ENCODE peak calls at places on chromosomes 16 and 17, in eight cellular contexts. Q, M, N, T, P, H, D and K are unnamed samples.
A peak's percentile ranks its signal among the peaks of the same experiment; 100 is the strongest.

GRCh38 chr16:12917653-12918052 is 16.3 kb downstream of the SHISA9 start:
- DNase-seq in Q (no peak), M (no peak), N (no peak), T (no peak), P (no peak), H (no peak), D (no peak), K (no peak)

GRCh38 chr16:57764341-57765159 is 29.0 kb downstream of the KATNB1 start:
- DNase-seq in Q (peak; percentile 57), M (no peak), N (no peak), T (no peak), P (no peak), H (no peak), D (peak; percentile 96), K (peak; percentile 75)

GRCh38 chr17:70881093-70881492 is 711.8 kb downstream of the KCNJ2 start:
- DNase-seq in Q (no peak), M (no peak), N (no peak), T (no peak), P (no peak), H (no peak), D (no peak), K (no peak)

GRCh38 chr17:47830396-47830907 is 889 bp downstream of the MRPL10 start:
- DNase-seq in Q (no peak), M (peak; percentile 48), N (no peak), T (no peak), P (no peak), H (no peak), D (no peak), K (no peak)

GRCh38 chr16:59179446-59180082 is 445.4 kb upstream of the GOT2 start:
- DNase-seq in Q (no peak), M (no peak), N (no peak), T (no peak), P (no peak), H (no peak), D (no peak), K (no peak)

GRCh38 chr16:57372372-57373116 is at the start of gene CX3CL1:
- DNase-seq in Q (peak; percentile 76), M (peak; percentile 81), N (no peak), T (peak; percentile 69), P (no peak), H (no peak), D (peak; percentile 91), K (no peak)

GRCh38 chr16:10242916-10243315 is 60.7 kb upstream of the GRIN2A start:
- DNase-seq in Q (no peak), M (no peak), N (no peak), T (no peak), P (no peak), H (no peak), D (no peak), K (no peak)

GRCh38 chr17:10447035-10447931 is 22.1 kb downstream of the MYH4 start:
- DNase-seq in Q (no peak), M (peak; percentile 39), N (no peak), T (no peak), P (no peak), H (no peak), D (no peak), K (no peak)

GRCh38 chr16:72990003-72990521 is 57.9 kb downstream of the ZFHX3 start:
- DNase-seq in Q (no peak), M (peak; percentile 69), N (peak; percentile 73), T (no peak), P (no peak), H (no peak), D (peak; percentile 68), K (peak; percentile 92)

GRCh38 chr17:72308744-72309395 is 188.1 kb downstream of the SOX9 start:
- DNase-seq in Q (no peak), M (no peak), N (no peak), T (no peak), P (no peak), H (no peak), D (no peak), K (no peak)

GRCh38 chr17:75365931-75366275 is 39.6 kb downstream of the GRB2 start:
- DNase-seq in Q (no peak), M (no peak), N (no peak), T (no peak), P (no peak), H (no peak), D (no peak), K (no peak)

GRCh38 chr17:40648326-40648968 is 829 bp upstream of the SMARCE1 start:
- DNase-seq in Q (no peak), M (no peak), N (no peak), T (no peak), P (peak; percentile 69), H (no peak), D (peak; percentile 91), K (no peak)

GRCh38 chr16:84687715-84688114 is 12.1 kb upstream of the USP10 start:
- DNase-seq in Q (no peak), M (no peak), N (no peak), T (no peak), P (no peak), H (peak; percentile 59), D (no peak), K (peak; percentile 4)

GRCh38 chr16:50298075-50298460 is 31.7 kb downstream of the ADCY7 start:
- DNase-seq in Q (no peak), M (no peak), N (no peak), T (no peak), P (no peak), H (no peak), D (peak; percentile 39), K (no peak)

GRCh38 chr16:85205747-85206471 is 93.6 kb upstream of the CIBAR2 start:
- DNase-seq in Q (no peak), M (no peak), N (no peak), T (peak; percentile 52), P (no peak), H (no peak), D (no peak), K (peak; percentile 87)

GRCh38 chr16:48003226-48003907 is 152.4 kb downstream of the ABCC12 start:
- DNase-seq in Q (peak; percentile 32), M (no peak), N (no peak), T (no peak), P (peak; percentile 45), H (no peak), D (peak; percentile 74), K (no peak)

GRCh38 chr17:55793272-55793671 is 42.4 kb downstream of the PCTP start:
- DNase-seq in Q (no peak), M (no peak), N (no peak), T (no peak), P (no peak), H (no peak), D (no peak), K (no peak)

GRCh38 chr16:10858203-10858602 is 18.8 kb upstream of the CIITA start:
- DNase-seq in Q (no peak), M (no peak), N (no peak), T (no peak), P (no peak), H (no peak), D (no peak), K (no peak)

GRCh38 chr16:67959930-67960329 is 8.5 kb downstream of the SLC12A4 start:
- DNase-seq in Q (no peak), M (no peak), N (no peak), T (no peak), P (no peak), H (no peak), D (no peak), K (no peak)
- H3K4me1 ChIP-seq in Q (peaks cover 14% of the 10 kb centered on the region), M (no peaks in the 10 kb centered on the region), N (peaks cover 18% of the 10 kb centered on the region), T (no peaks in the 10 kb centered on the region), P (no peaks in the 10 kb centered on the region), H (no peaks in the 10 kb centered on the region), D (peaks cover 5% of the 10 kb centered on the region), K (peaks cover 14% of the 10 kb centered on the region)

DNA sequence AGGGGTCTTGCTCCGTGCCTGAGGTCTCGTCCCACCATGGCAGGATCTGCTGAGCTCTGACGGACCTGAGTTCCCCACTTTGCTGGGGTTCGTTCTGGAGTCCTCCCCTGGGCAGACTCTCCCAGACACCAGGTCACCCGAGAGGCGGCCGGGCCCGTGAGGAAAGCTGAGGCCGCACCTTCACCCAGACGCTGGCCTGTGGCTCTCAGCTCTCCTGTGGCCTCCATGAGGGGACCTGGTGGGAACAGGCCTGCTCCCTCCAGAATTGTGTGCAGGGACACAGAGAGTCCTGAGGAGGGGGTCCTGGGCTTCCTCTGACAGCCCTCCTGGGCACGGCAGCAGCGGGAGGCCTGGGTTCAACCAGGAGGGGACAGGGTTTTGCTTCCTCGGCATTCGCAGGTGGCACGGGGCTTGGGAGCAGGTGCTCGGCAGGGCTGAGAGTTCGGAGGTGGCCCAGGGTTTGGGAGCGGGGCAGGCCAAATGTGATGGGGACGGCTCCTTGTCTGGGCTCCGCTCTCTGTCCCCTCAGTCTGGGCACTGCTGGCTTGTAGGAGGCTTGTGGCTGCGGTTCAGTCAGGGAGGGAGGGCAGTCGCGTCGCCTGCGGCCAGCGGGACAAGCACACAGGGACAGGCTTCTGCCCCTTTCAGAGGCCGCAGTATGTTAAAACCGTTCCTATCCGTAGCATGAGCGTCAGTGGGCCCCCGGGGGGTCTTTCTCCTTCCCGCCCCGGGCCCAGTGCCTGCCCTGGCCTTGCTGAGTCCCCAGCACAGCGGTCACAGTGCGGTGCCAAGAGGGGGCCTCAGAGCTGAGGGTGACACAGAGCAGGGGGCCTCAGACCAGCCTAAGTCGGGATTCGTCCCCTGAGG is 8.1 kb upstream of the SNAI3 start:
- DNase-seq in Q (no peak), M (no peak), N (no peak), T (no peak), P (no peak), H (no peak), D (no peak), K (no peak)
- H3K4me1 ChIP-seq in Q (peaks cover 10% of the 10 kb centered on the region), M (peaks cover 4% of the 10 kb centered on the region), N (no peaks in the 10 kb centered on the region), T (peaks cover 6% of the 10 kb centered on the region), P (no peaks in the 10 kb centered on the region), H (no peaks in the 10 kb centered on the region), D (no peaks in the 10 kb centered on the region), K (no peaks in the 10 kb centered on the region)

DNA sequence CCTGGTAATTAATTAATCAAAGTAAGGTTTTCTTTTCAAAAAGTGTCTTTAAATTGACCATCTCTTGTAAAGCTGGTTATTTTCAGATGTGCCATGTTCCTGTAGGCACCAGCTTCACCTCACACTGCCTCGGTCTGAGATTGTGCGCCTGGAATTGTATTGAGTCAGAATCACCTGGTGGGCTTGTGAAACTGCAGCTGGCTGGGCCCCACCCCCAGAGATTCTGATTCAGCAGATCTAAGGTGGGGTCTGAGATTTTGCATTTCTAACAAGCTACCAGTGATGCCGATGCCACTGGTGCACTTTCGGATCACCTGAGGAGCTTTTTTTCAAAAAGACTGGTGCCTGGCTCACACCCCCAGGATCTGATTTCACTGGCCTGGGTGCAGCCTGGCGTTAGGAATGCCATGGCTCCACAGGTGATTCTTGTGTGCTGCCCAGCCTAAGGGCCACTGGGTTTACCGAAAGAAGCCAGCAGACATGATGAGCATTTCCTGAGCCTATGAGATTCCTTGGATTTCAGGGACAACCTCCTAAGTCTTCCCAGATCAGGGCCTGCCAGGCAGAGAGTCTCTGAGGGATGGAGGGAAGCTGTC is 59.2 kb upstream of the TOB1 start:
- DNase-seq in Q (no peak), M (no peak), N (no peak), T (no peak), P (no peak), H (no peak), D (peak; percentile 85), K (no peak)
- H3K4me1 ChIP-seq in Q (peaks cover 3% of the 10 kb centered on the region), M (peaks cover 20% of the 10 kb centered on the region), N (peaks cover 5% of the 10 kb centered on the region), T (peaks cover 12% of the 10 kb centered on the region), P (peaks cover 18% of the 10 kb centered on the region), H (no peaks in the 10 kb centered on the region), D (no peaks in the 10 kb centered on the region), K (peaks cover under 1% of the 10 kb centered on the region)

DNA sequence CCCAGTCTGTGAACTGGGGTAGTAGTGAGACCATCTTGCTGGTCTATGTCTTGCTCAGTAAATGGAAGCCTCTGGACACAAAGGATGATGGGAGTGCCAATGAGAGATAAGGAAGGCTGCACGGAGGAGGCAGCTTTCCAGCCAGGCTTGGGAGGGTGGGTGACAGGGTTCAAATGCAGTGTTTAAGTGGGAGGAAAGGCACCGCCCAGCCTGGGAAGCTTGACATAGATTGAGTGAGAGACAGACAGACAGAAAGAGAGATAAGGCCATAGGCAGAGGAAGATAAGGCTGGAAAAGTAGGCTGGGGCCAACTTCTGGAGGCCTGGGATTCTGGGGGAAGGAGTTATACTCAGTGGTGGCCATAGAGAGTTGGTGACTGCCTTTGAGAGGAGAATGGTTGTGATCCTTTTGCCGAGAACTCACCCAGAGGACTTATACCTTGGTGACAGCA is 7.2 kb upstream of the COL1A1 start:
- DNase-seq in Q (no peak), M (no peak), N (no peak), T (no peak), P (no peak), H (no peak), D (peak; percentile 72), K (no peak)
- H3K4me1 ChIP-seq in Q (peaks cover 39% of the 10 kb centered on the region), M (no peaks in the 10 kb centered on the region), N (peaks cover 40% of the 10 kb centered on the region), T (peaks cover 50% of the 10 kb centered on the region), P (peaks cover 33% of the 10 kb centered on the region), H (no peaks in the 10 kb centered on the region), D (peaks cover 24% of the 10 kb centered on the region), K (no peaks in the 10 kb centered on the region)